ENCODE peak calls at places on chromosome 17, in eight cellular contexts. Y, G, S, R, A, O, C and T are unnamed samples.

GRCh38 chr17:3610523-3610922 is 1.3 kb upstream of the TRPV1 start:
- DNase-seq in A (no peak), S (no peak), Y (no peak), R (no peak), C (no peak), O (no peak), G (no peak), T (no peak)

GRCh38 chr17:19250421-19251141 is 13.4 kb downstream of the EPN2 start:
- DNase-seq in R (no peak), G (no peak), O (no peak), C (no peak), S (peak), Y (no peak), A (no peak), T (no peak)

GRCh38 chr17:17693253-17693954 is 12.1 kb downstream of the RAI1 start:
- DNase-seq in Y (no peak), O (peak), S (no peak), A (no peak), G (peak), R (no peak), C (peak), T (no peak)

GRCh38 chr17:65405563-65405962 is 155.9 kb downstream of the AXIN2 start:
- DNase-seq in R (no peak), A (no peak), S (no peak), Y (no peak), G (no peak), C (no peak), O (no peak), T (no peak)

GRCh38 chr17:2695243-2695960 is 16.2 kb downstream of the CLUH start:
- DNase-seq in R (peak), C (peak), O (no peak), Y (no peak), S (no peak), G (no peak), A (no peak), T (peak)

GRCh38 chr17:58630883-58631522 is 60.8 kb downstream of the TEX14 start:
- DNase-seq in R (no peak), G (peak), O (peak), Y (no peak), C (no peak), A (no peak), S (peak), T (no peak)

GRCh38 chr17:78787444-78787843 is 5.4 kb upstream of the CYTH1 start:
- DNase-seq in G (no peak), C (no peak), S (no peak), O (no peak), A (no peak), Y (no peak), R (no peak), T (no peak)

GRCh38 chr17:6603746-6604325 is 36.7 kb downstream of the KIAA0753 start:
- DNase-seq in C (no peak), R (no peak), S (peak), A (peak), G (no peak), Y (peak), O (peak), T (no peak)

GRCh38 chr17:69523252-69523861 is 108.9 kb downstream of the MAP2K6 start:
- DNase-seq in A (peak), O (peak), C (no peak), G (peak), S (peak), R (peak), Y (peak), T (peak)

GRCh38 chr17:53472586-53472985 is 350.1 kb upstream of the KIF2B start:
- DNase-seq in A (peak), S (no peak), Y (no peak), O (peak), R (no peak), C (no peak), G (no peak), T (no peak)

GRCh38 chr17:82315703-82316358 is 1.6 kb downstream of the CD7 start:
- DNase-seq in C (no peak), S (no peak), G (no peak), Y (no peak), O (no peak), R (no peak), A (no peak), T (no peak)

GRCh38 chr17:1590747-1591473 is 28.3 kb upstream of the PITPNA start:
- DNase-seq in Y (no peak), O (peak), R (peak), S (no peak), G (no peak), A (no peak), C (no peak), T (no peak)

GRCh38 chr17:42340691-42341127 is 47.5 kb downstream of the STAT3 start:
- DNase-seq in R (no peak), S (no peak), G (no peak), Y (no peak), O (no peak), A (no peak), C (no peak), T (no peak)

GRCh38 chr17:81151039-81151677 is 14.1 kb upstream of the PVALEF start:
- DNase-seq in Y (no peak), A (no peak), R (no peak), C (no peak), O (no peak), G (no peak), S (no peak), T (no peak)

GRCh38 chr17:60095381-60095780 is 16.7 kb upstream of the HEATR6 start:
- DNase-seq in G (no peak), Y (no peak), C (no peak), S (no peak), O (no peak), R (no peak), A (no peak), T (no peak)

GRCh38 chr17:60094754-60095153 is 16.0 kb upstream of the HEATR6 start:
- DNase-seq in R (no peak), Y (no peak), G (no peak), A (no peak), C (no peak), O (no peak), S (no peak), T (no peak)

GRCh38 chr17:60093694-60094093 is 15.0 kb upstream of the HEATR6 start:
- DNase-seq in A (no peak), Y (no peak), G (no peak), O (no peak), C (no peak), S (no peak), R (no peak), T (no peak)

GRCh38 chr17:60098578-60098977 is 19.9 kb upstream of the HEATR6 start:
- DNase-seq in S (no peak), Y (no peak), R (no peak), A (no peak), O (no peak), C (no peak), G (no peak), T (no peak)

GRCh38 chr17:60095830-60096229 is 17.1 kb upstream of the HEATR6 start:
- DNase-seq in S (no peak), R (no peak), O (no peak), G (no peak), A (no peak), Y (no peak), C (no peak), T (no peak)
- TF ChIP-seq CTCF in S (no peak), R (no peak), O (no peak), G (no peak), A (no peak), Y (no peak), C (no peak), T (no peak)

DNA sequence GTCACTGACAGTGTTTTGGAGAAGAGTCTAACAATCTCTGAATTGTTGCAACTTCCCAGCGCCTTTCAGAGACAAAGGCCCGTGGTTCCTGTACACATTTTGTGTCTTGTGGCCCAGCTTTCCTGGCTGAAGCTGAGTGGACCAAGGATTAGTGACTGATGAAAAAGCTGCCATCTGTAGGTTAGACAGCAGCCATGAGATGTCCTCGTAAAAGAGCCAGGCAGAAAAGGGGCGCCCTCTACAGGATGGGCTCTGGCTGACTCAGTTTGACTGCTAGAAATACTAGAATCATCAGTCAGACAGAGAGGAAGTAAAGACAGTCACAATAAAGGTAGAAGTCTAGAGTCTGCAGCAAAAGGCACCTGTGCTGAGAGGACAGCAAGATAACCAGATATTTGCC is 26.5 kb upstream of the NF1 start:
- DNase-seq in C (no peak), S (peak), O (peak), A (peak), Y (peak), G (peak), R (peak), T (peak)
- TF ChIP-seq CTCF in C (peak), S (no peak), O (peak), A (peak), Y (peak), G (peak), R (peak), T (peak)

DNA sequence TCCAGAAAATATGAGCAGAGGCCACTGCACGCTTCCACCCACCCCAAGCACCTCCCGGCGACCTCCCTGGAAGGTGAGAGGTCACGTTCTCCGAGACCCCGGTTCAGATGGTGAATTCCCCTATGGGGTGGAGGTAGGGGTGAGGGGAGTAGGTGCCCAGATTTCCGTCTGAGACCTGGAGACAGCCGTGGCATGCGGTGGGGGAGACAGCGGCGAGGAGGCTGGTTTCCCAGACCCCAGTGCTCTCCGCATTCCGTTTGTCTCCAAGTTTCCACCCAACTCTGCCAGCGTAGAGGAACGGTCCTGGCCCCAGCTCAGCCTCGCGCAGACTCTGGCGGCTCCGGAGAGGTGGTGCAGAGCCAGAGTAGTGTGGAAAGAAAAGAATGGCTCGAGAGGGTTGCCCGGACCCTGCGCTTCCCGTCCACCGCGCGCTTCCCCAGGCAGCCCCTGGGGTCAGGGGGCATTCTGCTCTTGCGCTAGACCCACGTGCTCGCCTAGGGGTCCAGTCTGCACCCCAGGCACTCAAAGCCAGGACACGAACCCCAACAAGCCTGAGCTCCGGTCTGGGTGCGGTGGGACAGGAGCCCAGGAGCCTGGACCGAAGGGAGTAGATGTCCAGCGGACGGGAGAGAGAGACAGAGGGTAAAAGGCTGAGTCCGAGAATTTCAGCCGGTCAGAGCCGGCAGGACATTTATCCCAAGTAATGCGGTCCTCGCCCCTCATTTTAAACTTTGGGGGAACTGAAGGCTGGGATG is 3.9 kb downstream of the PMP22 start:
- DNase-seq in Y (peak), A (peak), S (peak), O (peak), C (peak), G (peak), R (peak), T (peak)
- TF ChIP-seq CTCF in Y (peak), A (peak), S (no peak), O (no peak), C (no peak), G (peak), R (no peak), T (no peak)

GRCh38 chr17:48522990-48523389 is 7.8 kb downstream of the HOXB1 start:
- DNase-seq in Y (no peak), R (no peak), C (no peak), O (no peak), G (no peak), S (no peak), A (no peak), T (no peak)
- TF ChIP-seq CTCF in Y (peak), R (no peak), C (no peak), O (peak), G (peak), S (no peak), A (peak), T (no peak)

DNA sequence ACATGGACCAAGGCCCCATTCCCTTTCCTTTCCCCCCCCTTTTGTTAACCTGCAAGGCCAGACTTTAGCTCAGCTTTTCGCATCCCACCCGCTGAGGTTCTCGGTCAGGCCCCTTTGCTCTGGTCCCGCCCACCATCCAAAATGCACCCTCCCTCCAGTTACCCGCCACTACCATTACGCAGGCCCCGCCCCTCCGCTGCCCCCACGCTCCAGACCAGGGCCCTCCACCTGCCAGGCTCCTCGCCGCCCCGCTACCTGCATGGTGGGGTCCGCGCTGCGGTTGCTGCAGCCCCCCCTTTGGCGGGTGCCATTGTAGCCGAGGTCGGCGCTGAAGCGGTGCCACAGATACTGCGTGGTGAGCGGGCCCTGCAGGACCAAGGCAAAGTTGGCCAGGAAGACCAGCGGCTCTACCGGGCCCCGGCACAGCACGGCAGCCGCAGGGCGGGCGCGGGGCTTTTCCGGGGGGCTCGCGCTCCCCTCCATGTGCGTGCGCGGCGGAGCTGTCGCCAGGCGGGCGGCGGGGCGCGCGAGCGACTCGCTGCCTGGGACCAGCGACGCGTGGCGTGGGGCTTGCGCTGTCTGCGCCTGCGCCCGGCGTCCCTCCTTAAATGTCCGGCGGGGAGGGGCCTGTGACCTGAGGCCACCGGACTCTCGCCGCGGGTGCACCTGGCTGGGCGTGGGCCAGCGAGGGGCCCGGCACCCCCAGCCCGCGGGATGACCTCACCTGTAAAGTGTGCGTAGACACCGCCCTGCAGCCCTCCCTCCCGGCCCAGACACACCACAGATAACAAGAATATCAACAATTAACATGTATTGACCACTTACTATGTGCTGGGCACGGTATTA is at the start of gene SLC46A1:
- DNase-seq in G (peak), O (peak), C (peak), R (peak), S (peak), Y (no peak), A (peak), T (peak)
- TF ChIP-seq CTCF in G (no peak), O (no peak), C (no peak), R (no peak), S (no peak), Y (no peak), A (no peak), T (no peak)

GRCh38 chr17:7935859-7936258 is 3.9 kb downstream of the CNTROB start:
- DNase-seq in Y (no peak), A (no peak), S (no peak), R (no peak), O (no peak), G (no peak), C (no peak), T (no peak)

GRCh38 chr17:7930841-7931631 is 710 bp downstream of the TRAPPC1 start:
- DNase-seq in O (no peak), A (no peak), C (no peak), R (no peak), G (no peak), Y (no peak), S (no peak), T (no peak)

GRCh38 chr17:7931709-7932482 is at the start of the genes CNTROB and TRAPPC1:
- DNase-seq in O (peak), S (peak), C (peak), R (peak), G (peak), A (peak), Y (peak), T (peak)

GRCh38 chr17:7932483-7932891 is 481 bp downstream of the CNTROB start:
- DNase-seq in S (no peak), Y (peak), C (no peak), O (peak), A (peak), R (no peak), G (peak), T (peak)

DNA sequence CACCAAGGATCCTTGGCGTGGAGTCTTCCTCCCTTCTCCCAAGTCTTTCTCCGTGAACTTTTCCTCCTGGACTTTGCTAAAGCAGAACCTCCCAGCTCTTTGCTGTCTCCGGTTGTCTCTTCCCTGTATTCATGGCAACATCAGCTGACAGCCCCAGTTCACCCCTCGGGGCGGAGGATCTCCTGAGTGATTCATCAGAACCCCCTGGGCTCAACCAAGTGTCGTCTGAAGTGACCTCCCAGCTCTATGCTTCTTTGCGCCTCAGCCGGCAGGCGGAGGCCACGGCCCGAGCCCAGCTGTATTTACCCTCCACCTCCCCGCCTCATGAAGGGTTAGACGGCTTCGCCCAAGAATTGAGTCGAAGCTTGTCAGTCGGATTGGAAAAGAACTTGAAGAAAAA is 943 bp downstream of the CNTROB start:
- DNase-seq in O (peak), S (no peak), G (peak), C (no peak), A (peak), Y (peak), R (no peak), T (peak)
- TF ChIP-seq CTCF in O (peak), S (no peak), G (peak), C (no peak), A (peak), Y (peak), R (no peak), T (peak)

GRCh38 chr17:16478693-16479092 is 13.3 kb downstream of the LRRC75A start:
- DNase-seq in C (no peak), Y (no peak), A (no peak), G (no peak), O (no peak), R (no peak), S (no peak), T (no peak)

GRCh38 chr17:16477255-16477654 is 14.7 kb downstream of the LRRC75A start:
- DNase-seq in Y (peak), O (peak), S (peak), G (peak), R (no peak), A (peak), C (no peak), T (no peak)

GRCh38 chr17:16477666-16478065 is 14.3 kb downstream of the LRRC75A start:
- DNase-seq in R (no peak), C (no peak), O (no peak), A (no peak), Y (no peak), S (no peak), G (no peak), T (no peak)

GRCh38 chr17:16480995-16481394 is 11.0 kb downstream of the LRRC75A start:
- DNase-seq in G (no peak), S (no peak), R (no peak), C (no peak), A (no peak), O (no peak), Y (no peak), T (no peak)

GRCh38 chr17:16479264-16479663 is 12.7 kb downstream of the LRRC75A start:
- DNase-seq in A (no peak), G (no peak), C (no peak), O (no peak), S (no peak), Y (no peak), R (no peak), T (no peak)
- TF ChIP-seq CTCF in A (no peak), G (no peak), C (no peak), O (no peak), S (no peak), Y (no peak), R (no peak), T (no peak)

GRCh38 chr17:29624586-29624985 is 1.9 kb upstream of the CORO6 start:
- DNase-seq in Y (no peak), R (no peak), G (no peak), C (no peak), A (no peak), S (no peak), O (no peak), T (no peak)

GRCh38 chr17:29623283-29623647 is 553 bp upstream of the CORO6 start:
- DNase-seq in R (no peak), O (no peak), G (no peak), S (no peak), Y (no peak), A (no peak), C (no peak), T (no peak)

GRCh38 chr17:29627951-29628350 is 5.2 kb upstream of the CORO6 start:
- DNase-seq in Y (no peak), O (no peak), R (no peak), S (no peak), A (no peak), C (no peak), G (no peak), T (no peak)

GRCh38 chr17:29622337-29623282 is at the start of gene CORO6:
- DNase-seq in Y (peak), A (peak), O (peak), C (peak), R (peak), S (no peak), G (peak), T (peak)

GRCh38 chr17:29625037-29625750 is 2.5 kb upstream of the CORO6 start:
- DNase-seq in G (peak), A (no peak), S (no peak), C (no peak), O (no peak), Y (peak), R (no peak), T (no peak)
- TF ChIP-seq CTCF in G (peak), A (no peak), S (no peak), C (no peak), O (no peak), Y (no peak), R (no peak), T (no peak)

GRCh38 chr17:47843391-47843730 is 2.3 kb upstream of the SCRN2 start:
- DNase-seq in C (no peak), Y (no peak), O (no peak), S (no peak), G (no peak), A (no peak), R (no peak), T (no peak)
- TF ChIP-seq CTCF in C (no peak), Y (no peak), O (no peak), S (no peak), G (peak), A (no peak), R (no peak), T (no peak)